ENCODE peak calls at places on chromosomes 12 and 14, in ten cellular contexts. J, M, E, Q, Y, R, L, H, G and X are unnamed samples.

GRCh38 chr14:74841230-74842207 is 34.4 kb downstream of the PROX2 start:
- DNase-seq in J (no peak), M (no peak), E (no peak), Q (no peak), Y (no peak), R (no peak), L (no peak), H (no peak), G (no peak), X (no peak)

GRCh38 chr12:100706029-100706428 is 88.5 kb upstream of the ANO4 start:
- DNase-seq in J (peak; percentile 87), M (peak; percentile 6), E (peak; percentile 84), Q (no peak), Y (no peak), R (no peak), L (no peak), H (peak; percentile 95), G (no peak), X (peak; percentile 2)

GRCh38 chr12:83817730-83818129 is 1094.9 kb downstream of the SLC6A15 start:
- DNase-seq in J (no peak), M (no peak), E (no peak), Q (no peak), Y (no peak), R (no peak), L (no peak), H (no peak), G (no peak), X (no peak)

GRCh38 chr12:22505826-22506225 is 38.5 kb downstream of the C2CD5 start:
- DNase-seq in J (no peak), M (no peak), E (no peak), Q (no peak), Y (no peak), R (no peak), L (no peak), H (no peak), G (no peak), X (no peak)

GRCh38 chr12:67220065-67220464 is 49.1 kb upstream of the CAND1 start:
- DNase-seq in J (no peak), M (no peak), E (peak; percentile 62), Q (no peak), Y (no peak), R (peak; percentile 16), L (peak; percentile 54), H (no peak), G (no peak), X (no peak)

GRCh38 chr14:94971750-94972149 is 185.6 kb downstream of the DICER1 start:
- DNase-seq in J (peak; percentile 60), M (peak; percentile 34), E (no peak), Q (no peak), Y (no peak), R (no peak), L (no peak), H (no peak), G (no peak), X (no peak)

GRCh38 chr12:57237952-57238853 is 8.7 kb downstream of the SHMT2 start:
- DNase-seq in J (no peak), M (no peak), E (no peak), Q (no peak), Y (no peak), R (peak; percentile 13), L (peak; percentile 71), H (no peak), G (no peak), X (no peak)

GRCh38 chr14:37087520-37087919 is 84.9 kb downstream of the SLC25A21 start:
- DNase-seq in J (no peak), M (no peak), E (no peak), Q (no peak), Y (no peak), R (no peak), L (no peak), H (no peak), G (no peak), X (no peak)

GRCh38 chr14:94665121-94665520 is 52.9 kb downstream of the SERPINA3 start:
- DNase-seq in J (peak; percentile 90), M (peak; percentile 90), E (no peak), Q (no peak), Y (no peak), R (no peak), L (no peak), H (no peak), G (no peak), X (peak; percentile 65)

GRCh38 chr14:69323266-69323966 is 63.5 kb downstream of the GALNT16 start:
- DNase-seq in J (no peak), M (no peak), E (no peak), Q (peak; percentile 14), Y (no peak), R (no peak), L (no peak), H (no peak), G (no peak), X (no peak)

GRCh38 chr12:16361142-16361783 is 13.8 kb downstream of the MGST1 start:
- DNase-seq in J (no peak), M (no peak), E (no peak), Q (no peak), Y (no peak), R (no peak), L (no peak), H (no peak), G (no peak), X (no peak)

GRCh38 chr12:66832997-66833396 is 154.1 kb upstream of the GRIP1 start:
- DNase-seq in J (no peak), M (no peak), E (no peak), Q (no peak), Y (no peak), R (no peak), L (no peak), H (no peak), G (no peak), X (no peak)

GRCh38 chr12:109861689-109862314 is 18.5 kb downstream of the GLTP start:
- DNase-seq in J (no peak), M (no peak), E (no peak), Q (no peak), Y (no peak), R (no peak), L (no peak), H (no peak), G (no peak), X (no peak)

GRCh38 chr12:62210422-62210821 is 49.8 kb upstream of the USP15 start:
- DNase-seq in J (peak; percentile 50), M (peak; percentile 57), E (peak; percentile 69), Q (no peak), Y (no peak), R (peak; percentile 28), L (peak; percentile 37), H (no peak), G (peak; percentile 40), X (peak; percentile 18)
- TF ChIP-seq CTCF in J (peak; percentile 90), M (peak; percentile 98), E (peak; percentile 85), Q (peak; percentile 64), Y (peak; percentile 64), R (peak; percentile 94), L (peak; percentile 81), H (peak; percentile 78), G (peak; percentile 85), X (peak; percentile 88)

GRCh38 chr12:18242380-18243089 is 18.8 kb upstream of the PIK3C2G start:
- DNase-seq in J (no peak), M (no peak), E (peak; percentile 9), Q (no peak), Y (no peak), R (no peak), L (no peak), H (no peak), G (no peak), X (no peak)

GRCh38 chr12:18243238-18243637 is 18.1 kb upstream of the PIK3C2G start:
- DNase-seq in J (no peak), M (no peak), E (no peak), Q (no peak), Y (no peak), R (no peak), L (no peak), H (no peak), G (no peak), X (no peak)

GRCh38 chr12:18250313-18250916 is 10.9 kb upstream of the PIK3C2G start:
- DNase-seq in J (peak; percentile 78), M (peak; percentile 87), E (peak; percentile 75), Q (no peak), Y (no peak), R (peak; percentile 32), L (no peak), H (no peak), G (peak; percentile 23), X (peak; percentile 44)

GRCh38 chr12:18246057-18246456 is 15.3 kb upstream of the PIK3C2G start:
- DNase-seq in J (no peak), M (no peak), E (peak; percentile 33), Q (no peak), Y (no peak), R (no peak), L (no peak), H (no peak), G (no peak), X (no peak)
- TF ChIP-seq CTCF in J (peak; percentile 43), M (peak; percentile 37), E (peak; percentile 57), Q (peak; percentile 19), Y (no peak), R (no peak), L (peak; percentile 62), H (peak; percentile 14), G (peak; percentile 38), X (peak; percentile 5)

GRCh38 chr14:38254565-38255407 is 1.1 kb downstream of the CLEC14A start:
- DNase-seq in J (peak; percentile 15), M (no peak), E (no peak), Q (no peak), Y (no peak), R (peak; percentile 24), L (no peak), H (no peak), G (no peak), X (no peak)

GRCh38 chr14:38256358-38256840 is 506 bp upstream of the CLEC14A start:
- DNase-seq in J (peak; percentile 64), M (peak; percentile 69), E (no peak), Q (no peak), Y (no peak), R (peak; percentile 41), L (no peak), H (no peak), G (peak; percentile 4), X (no peak)

GRCh38 chr14:38257500-38257899 is 1.6 kb upstream of the CLEC14A start:
- DNase-seq in J (no peak), M (no peak), E (peak; percentile 25), Q (no peak), Y (no peak), R (no peak), L (no peak), H (no peak), G (no peak), X (no peak)

GRCh38 chr14:38255673-38256357 is at the start of gene CLEC14A:
- DNase-seq in J (peak; percentile 28), M (no peak), E (no peak), Q (no peak), Y (no peak), R (peak; percentile 47), L (peak; percentile 64), H (no peak), G (peak; percentile 23), X (no peak)

DNA sequence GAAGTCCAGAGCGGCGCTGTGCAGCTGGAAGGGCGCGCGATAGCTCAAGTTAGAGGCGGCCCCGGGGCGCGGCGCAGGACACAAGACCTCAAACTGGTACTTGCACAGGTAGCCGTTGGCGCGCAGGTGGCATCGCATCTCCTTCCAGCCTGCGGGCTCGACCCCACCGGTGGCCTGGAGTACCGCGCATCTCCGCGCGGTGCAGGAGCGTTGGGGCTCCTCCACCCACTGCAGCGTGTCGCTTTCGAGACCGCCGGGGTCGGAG is 553 bp downstream of the CLEC14A start:
- DNase-seq in J (no peak), M (no peak), E (no peak), Q (no peak), Y (no peak), R (peak; percentile 38), L (no peak), H (no peak), G (no peak), X (no peak)
- TF ChIP-seq CTCF in J (no peak), M (no peak), E (no peak), Q (no peak), Y (no peak), R (no peak), L (no peak), H (no peak), G (peak; percentile 37), X (no peak)

GRCh38 chr12:121648458-121649028 is 20.9 kb downstream of the MORN3 start:
- DNase-seq in J (no peak), M (no peak), E (no peak), Q (no peak), Y (no peak), R (no peak), L (no peak), H (no peak), G (no peak), X (no peak)
- TF ChIP-seq CTCF in J (no peak), M (no peak), E (no peak), Q (no peak), Y (no peak), R (no peak), L (no peak), H (no peak), G (no peak), X (no peak)